ENCODE peak calls at places on chromosome 10, in four cellular contexts. One of them, this sample, is unnamed.

GRCh38 chr10:89032141-89032814 is 41.7 kb downstream of the FAS start:
- DNase-seq in right lobe of liver: no peak
- DNase-seq in esophagus muscularis mucosa: no peak
- DNase-seq in body of pancreas: no peak
- DNase-seq in this sample: no peak

GRCh38 chr10:34523017-34523767 is 291.9 kb downstream of the PARD3 start:
- DNase-seq in esophagus muscularis mucosa: no peak
- DNase-seq in body of pancreas: no peak
- DNase-seq in right lobe of liver: no peak
- DNase-seq in this sample: no peak

GRCh38 chr10:24468281-24468751 is 255.4 kb downstream of the ARHGAP21 start:
- DNase-seq in right lobe of liver: peak; percentile 30
- DNase-seq in body of pancreas: peak; percentile 37
- DNase-seq in esophagus muscularis mucosa: no peak
- DNase-seq in this sample: no peak

GRCh38 chr10:82037076-82037475 is 162.1 kb downstream of the NRG3 start:
- DNase-seq in right lobe of liver: no peak
- DNase-seq in esophagus muscularis mucosa: no peak
- DNase-seq in body of pancreas: no peak
- DNase-seq in this sample: no peak

GRCh38 chr10:14554843-14555205 is 219.9 kb downstream of the FAM107B start:
- DNase-seq in body of pancreas: no peak
- DNase-seq in right lobe of liver: no peak
- DNase-seq in esophagus muscularis mucosa: no peak
- DNase-seq in this sample: no peak

GRCh38 chr10:3757638-3758490 is 27.1 kb downstream of the KLF6 start:
- DNase-seq in body of pancreas: no peak
- DNase-seq in esophagus muscularis mucosa: no peak
- DNase-seq in right lobe of liver: no peak
- DNase-seq in this sample: no peak

GRCh38 chr10:110007171-110007700 is 548 bp upstream of the ADD3 start:
- DNase-seq in esophagus muscularis mucosa: no peak
- DNase-seq in body of pancreas: no peak
- DNase-seq in right lobe of liver: peak; percentile 71
- DNase-seq in this sample: no peak

GRCh38 chr10:109676703-109677102 is 246.6 kb downstream of the XPNPEP1 start:
- DNase-seq in body of pancreas: no peak
- DNase-seq in esophagus muscularis mucosa: no peak
- DNase-seq in right lobe of liver: no peak
- DNase-seq in this sample: no peak

GRCh38 chr10:76036962-76037361 is 605.5 kb downstream of the LRMDA start:
- DNase-seq in esophagus muscularis mucosa: no peak
- DNase-seq in right lobe of liver: no peak
- DNase-seq in body of pancreas: no peak
- DNase-seq in this sample: no peak

GRCh38 chr10:18666810-18667209 is 7.6 kb downstream of the ARL5B start:
- DNase-seq in right lobe of liver: no peak
- DNase-seq in body of pancreas: no peak
- DNase-seq in esophagus muscularis mucosa: no peak
- DNase-seq in this sample: no peak

GRCh38 chr10:72886596-72887522 is 6.7 kb upstream of the OIT3 start:
- DNase-seq in right lobe of liver: no peak
- DNase-seq in body of pancreas: no peak
- DNase-seq in esophagus muscularis mucosa: no peak
- DNase-seq in this sample: no peak

DNA sequence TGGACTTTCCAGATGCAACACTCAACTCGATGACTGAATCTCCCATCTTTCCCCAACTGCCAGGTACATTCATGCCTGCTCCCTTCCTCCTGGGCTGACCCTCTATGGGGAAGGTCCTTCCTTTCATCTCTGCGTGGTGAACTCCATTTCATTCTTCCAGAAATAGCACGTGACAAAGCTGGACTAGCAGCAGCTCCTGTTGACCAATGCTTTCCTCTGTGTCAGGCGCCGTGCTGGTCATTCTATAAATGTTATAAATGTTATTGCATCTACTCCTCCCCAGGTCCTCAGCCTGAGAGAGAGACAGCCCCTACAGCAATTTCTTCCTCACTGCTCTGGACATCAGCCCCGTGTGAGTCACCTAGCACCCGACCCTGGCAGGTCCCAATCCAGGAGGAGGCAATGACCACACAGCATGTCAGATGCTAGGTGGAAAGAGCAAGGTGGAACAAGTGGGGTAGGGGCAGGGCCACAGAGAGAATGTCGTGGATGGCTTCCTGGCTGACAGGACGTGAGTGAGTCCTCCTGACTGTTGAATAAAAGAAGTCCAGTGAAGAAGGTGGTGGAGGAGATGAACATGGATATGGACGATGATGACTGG is 178.1 kb downstream of the ADAM12 start:
- DNase-seq in body of pancreas: no peak
- DNase-seq in esophagus muscularis mucosa: no peak
- DNase-seq in right lobe of liver: no peak
- DNase-seq in this sample: no peak
- H3K4me1 ChIP-seq in body of pancreas: no peaks in the 10 kb centered on the region
- H3K4me1 ChIP-seq in esophagus muscularis mucosa: no peaks in the 10 kb centered on the region
- H3K4me1 ChIP-seq in right lobe of liver: no peaks in the 10 kb centered on the region
- H3K4me1 ChIP-seq in this sample: no peaks in the 10 kb centered on the region

DNA sequence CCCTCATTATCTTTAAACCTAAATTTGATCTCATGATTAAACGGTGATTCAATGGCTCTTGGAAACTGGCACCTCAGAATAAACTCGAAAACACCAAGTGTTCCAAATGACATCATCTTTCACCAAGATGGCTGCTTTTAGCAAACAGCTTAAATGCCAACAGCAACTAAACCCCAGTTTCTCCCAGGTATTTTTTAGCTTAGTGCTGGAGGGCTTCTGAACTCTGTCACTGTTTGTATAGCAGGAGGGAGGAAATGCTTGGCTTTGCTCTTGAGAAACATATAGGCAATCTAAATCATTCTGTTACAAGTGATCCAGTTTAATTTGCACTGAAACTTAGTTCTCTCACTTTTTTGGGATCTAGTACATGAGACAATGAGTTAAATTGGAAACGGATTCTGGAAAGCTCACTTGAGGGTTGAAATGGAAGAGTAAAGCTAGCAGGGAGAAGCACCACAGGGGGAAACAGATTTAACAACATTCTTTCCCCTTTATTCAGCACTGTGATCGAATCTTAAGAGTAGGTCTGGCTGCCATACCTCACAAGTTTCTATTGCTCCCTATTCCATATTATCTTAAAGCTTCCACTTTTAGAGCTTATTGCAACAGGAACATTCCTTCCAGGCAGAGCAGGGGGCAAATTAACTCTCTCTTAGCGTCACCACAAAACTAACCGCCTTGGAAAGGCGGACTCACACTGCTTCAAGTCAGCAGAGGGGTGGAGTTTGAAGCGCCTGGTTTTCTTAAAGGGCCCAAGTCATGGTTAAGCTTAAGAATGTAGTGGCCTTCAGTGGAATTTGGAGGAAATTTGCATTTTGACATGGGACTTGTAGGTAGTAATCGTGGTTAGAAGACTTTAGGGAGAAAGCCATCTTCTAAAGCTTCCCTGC is 1.8 kb upstream of the CCDC6 start:
- DNase-seq in body of pancreas: peak; percentile 75
- DNase-seq in esophagus muscularis mucosa: no peak
- DNase-seq in right lobe of liver: no peak
- DNase-seq in this sample: peak; percentile 80
- TF ChIP-seq POLR2A in body of pancreas: peak; percentile 87
- TF ChIP-seq POLR2A in esophagus muscularis mucosa: no peak
- TF ChIP-seq POLR2A in right lobe of liver: peak; percentile 39
- TF ChIP-seq POLR2A in this sample: peak; percentile 88

DNA sequence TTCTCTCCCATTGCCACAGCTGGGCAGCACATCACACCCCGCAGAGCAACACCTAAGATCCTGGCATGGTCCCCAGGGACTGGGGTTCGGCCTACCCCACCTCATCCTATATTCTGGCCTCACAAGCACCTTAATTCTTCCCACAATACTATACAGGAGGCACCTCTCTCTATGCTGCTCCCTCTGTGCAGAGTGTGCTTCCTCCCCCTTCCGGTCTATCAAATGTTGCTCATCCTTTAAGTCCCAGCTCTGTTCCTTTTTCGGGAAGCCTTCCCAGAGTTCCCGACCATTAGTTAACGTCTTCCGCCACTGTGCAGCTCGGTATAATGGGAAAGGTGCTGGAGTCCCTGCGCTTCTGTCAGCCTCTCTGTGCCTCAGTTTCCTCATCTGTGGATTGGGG is 21.8 kb downstream of the PALD1 start:
- DNase-seq in esophagus muscularis mucosa: no peak
- DNase-seq in right lobe of liver: no peak
- DNase-seq in body of pancreas: no peak
- DNase-seq in this sample: no peak
- H3K4me1 ChIP-seq in esophagus muscularis mucosa: peaks cover 27% of the 10 kb centered on the region
- H3K4me1 ChIP-seq in right lobe of liver: no peaks in the 10 kb centered on the region
- H3K4me1 ChIP-seq in body of pancreas: peaks cover 4% of the 10 kb centered on the region
- H3K4me1 ChIP-seq in this sample: peaks cover 21% of the 10 kb centered on the region

DNA sequence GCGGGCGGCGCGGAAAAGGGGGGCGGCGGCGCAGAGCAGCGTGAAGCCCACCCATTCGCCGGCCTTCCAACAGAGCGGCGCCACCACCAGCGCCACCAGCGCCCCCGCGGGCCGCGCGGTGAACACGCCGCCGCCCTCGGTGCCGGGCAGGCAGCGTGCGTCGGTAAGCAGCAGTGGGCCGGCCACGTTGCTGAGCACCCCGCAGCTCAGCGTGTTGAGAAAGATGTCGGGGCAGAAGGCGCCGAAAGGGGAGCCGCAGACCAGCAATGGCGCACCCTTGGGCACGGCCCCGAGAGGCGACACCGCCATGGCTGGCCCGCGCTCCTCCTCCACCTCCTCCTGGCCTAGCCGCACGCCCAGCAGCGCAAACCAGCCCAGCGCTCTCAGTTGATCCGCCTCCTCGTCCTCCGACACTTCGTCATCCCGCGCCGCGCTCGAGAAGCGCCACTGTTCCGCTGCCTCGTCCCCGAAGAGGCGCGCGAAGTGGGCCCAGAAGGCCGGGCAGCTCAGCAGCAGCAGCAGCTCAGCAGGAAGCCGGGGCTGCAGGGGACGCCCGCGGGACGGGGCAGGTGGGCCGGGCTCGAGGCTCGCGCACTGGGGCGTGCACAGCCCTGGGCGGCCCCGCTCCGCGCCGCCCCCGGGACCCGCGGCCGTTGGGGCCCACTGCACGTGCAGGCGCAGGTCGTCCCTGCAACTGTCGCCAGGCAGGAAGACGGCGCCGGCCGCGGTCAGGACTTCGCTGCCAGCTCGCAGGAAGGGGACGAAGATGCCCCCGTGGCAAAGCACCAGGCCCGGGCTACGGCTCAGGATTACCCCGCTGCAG is 623 bp downstream of the TYSND1 start:
- DNase-seq in right lobe of liver: peak; percentile 67
- DNase-seq in body of pancreas: peak; percentile 61
- DNase-seq in esophagus muscularis mucosa: no peak
- DNase-seq in this sample: peak; percentile 64
- TF ChIP-seq POLR2A in right lobe of liver: no peak
- TF ChIP-seq POLR2A in body of pancreas: no peak
- TF ChIP-seq POLR2A in esophagus muscularis mucosa: no peak
- TF ChIP-seq POLR2A in this sample: peak; percentile 14

DNA sequence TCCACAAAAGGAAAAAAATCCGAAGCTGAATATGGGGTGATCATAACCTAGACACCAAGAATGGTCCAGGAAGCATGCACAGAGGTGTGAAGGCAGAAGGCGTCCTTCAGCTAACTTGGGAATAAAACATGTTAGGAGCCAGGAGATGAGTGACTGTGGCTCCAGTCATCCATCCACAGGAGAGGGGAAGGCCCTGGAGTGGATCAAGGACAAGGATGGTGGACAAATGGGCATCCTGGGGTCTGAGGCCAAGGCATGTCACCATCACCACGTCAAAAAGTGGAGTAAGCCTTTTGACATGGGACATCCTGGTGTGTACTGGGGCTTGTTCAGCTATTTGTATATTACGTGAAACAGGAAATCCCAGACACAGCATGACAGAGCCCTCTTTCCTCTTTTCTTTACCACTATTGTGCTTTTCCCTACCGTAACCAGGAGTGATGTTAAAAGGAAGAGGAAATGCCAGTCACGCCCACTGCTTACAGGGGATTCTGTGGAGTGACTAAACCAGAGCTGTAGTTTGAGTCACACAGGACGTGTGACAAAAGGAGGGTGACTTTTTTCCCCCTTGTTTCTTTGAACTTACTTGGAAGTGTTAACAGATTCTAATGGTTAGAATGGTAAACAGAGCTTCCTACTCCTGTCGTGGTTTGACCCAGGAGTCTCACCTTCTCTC is 15.4 kb downstream of the ACSL5 start:
- DNase-seq in esophagus muscularis mucosa: no peak
- DNase-seq in right lobe of liver: peak; percentile 24
- DNase-seq in body of pancreas: no peak
- DNase-seq in this sample: peak; percentile 47
- H3K4me1 ChIP-seq in esophagus muscularis mucosa: peaks cover 10% of the 10 kb centered on the region
- H3K4me1 ChIP-seq in right lobe of liver: no peaks in the 10 kb centered on the region
- H3K4me1 ChIP-seq in body of pancreas: no peaks in the 10 kb centered on the region
- H3K4me1 ChIP-seq in this sample: no peaks in the 10 kb centered on the region

GRCh38 chr10:49170632-49171325 is 17.4 kb downstream of the TMEM273 start:
- DNase-seq in right lobe of liver: no peak
- DNase-seq in body of pancreas: no peak
- DNase-seq in esophagus muscularis mucosa: peak; percentile 64
- DNase-seq in this sample: no peak
- TF ChIP-seq POLR2A in right lobe of liver: no peak
- TF ChIP-seq POLR2A in body of pancreas: no peak
- TF ChIP-seq POLR2A in esophagus muscularis mucosa: no peak
- TF ChIP-seq POLR2A in this sample: no peak

This sample was measured in adrenal gland.